ENCODE peak calls at places on chromosomes 11 and 22, in six cellular contexts. One of them, this sample, is unnamed. For H3K4me1, the result is how much of the 10 kb centered on the place peaks cover.

GRCh38 chr11:97893612-97894011 is 1127.1 kb upstream of the CNTN5 start:
- DNase-seq in Panc1: no peak
- DNase-seq in heart right ventricle: no peak
- DNase-seq in hepatocyte: no peak
- DNase-seq in BE2C: peak
- DNase-seq in uterus: no peak
- DNase-seq in this sample: no peak

GRCh38 chr11:1459219-1459575 is 27.4 kb downstream of the MOB2 start:
- DNase-seq in heart right ventricle: no peak
- DNase-seq in hepatocyte: no peak
- DNase-seq in Panc1: no peak
- DNase-seq in uterus: no peak
- DNase-seq in BE2C: no peak
- DNase-seq in this sample: no peak

GRCh38 chr11:47010192-47010591 is 73.6 kb downstream of the CSTPP1 start:
- DNase-seq in heart right ventricle: no peak
- DNase-seq in BE2C: no peak
- DNase-seq in Panc1: no peak
- DNase-seq in uterus: peak
- DNase-seq in hepatocyte: no peak
- DNase-seq in this sample: no peak

GRCh38 chr11:118194835-118195627 is 18.6 kb upstream of the SCN2B start:
- DNase-seq in BE2C: no peak
- DNase-seq in Panc1: no peak
- DNase-seq in hepatocyte: peak
- DNase-seq in uterus: peak
- DNase-seq in heart right ventricle: peak
- DNase-seq in this sample: peak

GRCh38 chr11:45178223-45178622 is 31.8 kb downstream of the PRDM11 start:
- DNase-seq in BE2C: no peak
- DNase-seq in Panc1: no peak
- DNase-seq in heart right ventricle: no peak
- DNase-seq in uterus: no peak
- DNase-seq in hepatocyte: no peak
- DNase-seq in this sample: no peak

GRCh38 chr22:35524966-35525686 is 15.5 kb upstream of the RASD2 start:
- DNase-seq in heart right ventricle: peak
- DNase-seq in hepatocyte: peak
- DNase-seq in uterus: peak
- DNase-seq in BE2C: peak
- DNase-seq in Panc1: no peak
- DNase-seq in this sample: no peak

GRCh38 chr22:17243524-17243923 is 24.3 kb upstream of the ADA2 start:
- DNase-seq in uterus: no peak
- DNase-seq in Panc1: no peak
- DNase-seq in hepatocyte: peak
- DNase-seq in heart right ventricle: no peak
- DNase-seq in BE2C: no peak
- DNase-seq in this sample: no peak

GRCh38 chr11:62508336-62509058 is 38.1 kb downstream of the AHNAK start:
- DNase-seq in Panc1: peak
- DNase-seq in hepatocyte: peak
- DNase-seq in BE2C: peak
- DNase-seq in uterus: peak
- DNase-seq in heart right ventricle: peak
- DNase-seq in this sample: peak

GRCh38 chr22:33110562-33111163 is 52.5 kb upstream of the SYN3 start:
- DNase-seq in hepatocyte: no peak
- DNase-seq in heart right ventricle: no peak
- DNase-seq in uterus: no peak
- DNase-seq in Panc1: no peak
- DNase-seq in BE2C: no peak
- DNase-seq in this sample: no peak

GRCh38 chr11:95266751-95267374 is 35.9 kb upstream of the SESN3 start:
- DNase-seq in BE2C: no peak
- DNase-seq in heart right ventricle: no peak
- DNase-seq in Panc1: no peak
- DNase-seq in hepatocyte: no peak
- DNase-seq in uterus: peak
- DNase-seq in this sample: no peak

GRCh38 chr11:125141686-125142535 is 22.6 kb upstream of the PKNOX2 start:
- DNase-seq in BE2C: peak
- DNase-seq in hepatocyte: peak
- DNase-seq in uterus: no peak
- DNase-seq in Panc1: peak
- DNase-seq in heart right ventricle: peak
- DNase-seq in this sample: peak

GRCh38 chr22:31692186-31692886 is 30.3 kb upstream of the PISD start:
- DNase-seq in heart right ventricle: no peak
- DNase-seq in BE2C: no peak
- DNase-seq in hepatocyte: no peak
- DNase-seq in uterus: no peak
- DNase-seq in Panc1: no peak
- DNase-seq in this sample: no peak

GRCh38 chr22:20226760-20227350 is 41.3 kb downstream of the RTN4R start:
- DNase-seq in BE2C: no peak
- DNase-seq in Panc1: no peak
- DNase-seq in hepatocyte: no peak
- DNase-seq in heart right ventricle: no peak
- DNase-seq in uterus: no peak
- DNase-seq in this sample: no peak

GRCh38 chr11:121058941-121059340 is 35.0 kb downstream of the TBCEL start:
- DNase-seq in BE2C: no peak
- DNase-seq in Panc1: no peak
- DNase-seq in uterus: no peak
- DNase-seq in hepatocyte: no peak
- DNase-seq in heart right ventricle: no peak
- DNase-seq in this sample: no peak

GRCh38 chr11:45110562-45110961 is 35.9 kb upstream of the PRDM11 start:
- DNase-seq in Panc1: no peak
- DNase-seq in hepatocyte: peak
- DNase-seq in uterus: peak
- DNase-seq in heart right ventricle: no peak
- DNase-seq in BE2C: peak
- DNase-seq in this sample: no peak

GRCh38 chr22:17890245-17890671 is 116.0 kb upstream of the BID start:
- DNase-seq in heart right ventricle: no peak
- DNase-seq in BE2C: no peak
- DNase-seq in Panc1: no peak
- DNase-seq in uterus: no peak
- DNase-seq in hepatocyte: peak
- DNase-seq in this sample: no peak

GRCh38 chr11:114215871-114216803 is 80.1 kb upstream of the NNMT start:
- DNase-seq in Panc1: no peak
- DNase-seq in uterus: no peak
- DNase-seq in hepatocyte: peak
- DNase-seq in BE2C: no peak
- DNase-seq in heart right ventricle: no peak
- DNase-seq in this sample: no peak

GRCh38 chr22:48919187-48919590 is 908.5 kb downstream of the BRD1 start:
- DNase-seq in heart right ventricle: no peak
- DNase-seq in hepatocyte: no peak
- DNase-seq in uterus: no peak
- DNase-seq in Panc1: no peak
- DNase-seq in BE2C: no peak
- DNase-seq in this sample: no peak

GRCh38 chr11:17386331-17387084 is 2.0 kb downstream of the KCNJ11 start:
- DNase-seq in BE2C: peak
- DNase-seq in hepatocyte: peak
- DNase-seq in heart right ventricle: peak
- DNase-seq in uterus: peak
- DNase-seq in Panc1: no peak
- DNase-seq in this sample: no peak

GRCh38 chr22:23243859-23244689 is 63.8 kb downstream of the BCR start:
- DNase-seq in uterus: no peak
- DNase-seq in heart right ventricle: no peak
- DNase-seq in BE2C: no peak
- DNase-seq in Panc1: no peak
- DNase-seq in hepatocyte: no peak
- DNase-seq in this sample: no peak

GRCh38 chr22:23243006-23243573 is 62.8 kb downstream of the BCR start:
- DNase-seq in hepatocyte: peak
- DNase-seq in heart right ventricle: no peak
- DNase-seq in BE2C: no peak
- DNase-seq in Panc1: no peak
- DNase-seq in uterus: no peak
- DNase-seq in this sample: no peak

GRCh38 chr22:23241562-23242472 is 61.5 kb downstream of the BCR start:
- DNase-seq in heart right ventricle: no peak
- DNase-seq in uterus: no peak
- DNase-seq in hepatocyte: no peak
- DNase-seq in BE2C: no peak
- DNase-seq in Panc1: no peak
- DNase-seq in this sample: no peak

GRCh38 chr22:23240639-23241389 is 60.5 kb downstream of the BCR start:
- DNase-seq in hepatocyte: no peak
- DNase-seq in BE2C: no peak
- DNase-seq in uterus: no peak
- DNase-seq in Panc1: no peak
- DNase-seq in heart right ventricle: no peak
- DNase-seq in this sample: no peak

GRCh38 chr22:23242473-23243001 is 62.2 kb downstream of the BCR start:
- DNase-seq in Panc1: no peak
- DNase-seq in uterus: no peak
- DNase-seq in hepatocyte: peak
- DNase-seq in BE2C: no peak
- DNase-seq in heart right ventricle: no peak
- DNase-seq in this sample: no peak
- H3K4me1 ChIP-seq in Panc1: under half
- H3K4me1 ChIP-seq in uterus: under half
- H3K4me1 ChIP-seq in hepatocyte: half or more
- H3K4me1 ChIP-seq in BE2C: under half
- H3K4me1 ChIP-seq in heart right ventricle: under half
- H3K4me1 ChIP-seq in this sample: under half

GRCh38 chr11:39374963-39375698 is 2084.3 kb downstream of the LRRC4C start:
- DNase-seq in uterus: no peak
- DNase-seq in hepatocyte: peak
- DNase-seq in BE2C: no peak
- DNase-seq in Panc1: peak
- DNase-seq in heart right ventricle: no peak
- DNase-seq in this sample: no peak
- TF ChIP-seq CTCF in uterus: no peak
- TF ChIP-seq CTCF in hepatocyte: peak
- TF ChIP-seq CTCF in BE2C: peak
- TF ChIP-seq CTCF in Panc1: peak
- TF ChIP-seq CTCF in heart right ventricle: peak
- TF ChIP-seq CTCF in this sample: peak

GRCh38 chr11:115325523-115325922 is 178.7 kb downstream of the CADM1 start:
- DNase-seq in hepatocyte: no peak
- DNase-seq in heart right ventricle: no peak
- DNase-seq in Panc1: no peak
- DNase-seq in BE2C: no peak
- DNase-seq in uterus: no peak
- DNase-seq in this sample: no peak
- H3K4me1 ChIP-seq in hepatocyte: under half
- H3K4me1 ChIP-seq in heart right ventricle: under half
- H3K4me1 ChIP-seq in Panc1: under half
- H3K4me1 ChIP-seq in BE2C: under half
- H3K4me1 ChIP-seq in uterus: under half
- H3K4me1 ChIP-seq in this sample: under half

DNA sequence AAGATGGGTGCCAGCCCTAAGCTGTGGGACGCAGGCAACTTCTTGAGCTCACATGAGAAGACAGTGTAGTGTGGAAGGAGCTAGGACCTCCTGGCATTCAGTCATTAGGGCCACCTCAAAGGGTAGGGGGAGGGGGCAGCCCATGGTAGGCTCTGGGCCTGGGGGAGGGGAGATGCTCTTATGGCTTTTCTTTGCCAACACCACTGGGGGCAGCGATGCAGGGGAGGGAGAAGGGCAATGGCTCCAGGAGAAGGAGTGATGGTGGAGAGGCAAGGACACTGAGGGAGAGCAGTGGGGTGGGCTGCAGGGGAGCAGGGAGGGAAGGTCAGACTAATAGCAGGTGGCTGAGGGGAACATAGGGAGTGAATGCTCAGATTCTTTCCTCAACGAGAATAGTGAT is 63.3 kb upstream of the SUSD2 start:
- DNase-seq in Panc1: no peak
- DNase-seq in BE2C: peak
- DNase-seq in hepatocyte: no peak
- DNase-seq in heart right ventricle: no peak
- DNase-seq in uterus: no peak
- DNase-seq in this sample: no peak
- TF ChIP-seq CTCF in Panc1: no peak
- TF ChIP-seq CTCF in BE2C: peak
- TF ChIP-seq CTCF in hepatocyte: no peak
- TF ChIP-seq CTCF in heart right ventricle: no peak
- TF ChIP-seq CTCF in uterus: no peak
- TF ChIP-seq CTCF in this sample: no peak

DNA sequence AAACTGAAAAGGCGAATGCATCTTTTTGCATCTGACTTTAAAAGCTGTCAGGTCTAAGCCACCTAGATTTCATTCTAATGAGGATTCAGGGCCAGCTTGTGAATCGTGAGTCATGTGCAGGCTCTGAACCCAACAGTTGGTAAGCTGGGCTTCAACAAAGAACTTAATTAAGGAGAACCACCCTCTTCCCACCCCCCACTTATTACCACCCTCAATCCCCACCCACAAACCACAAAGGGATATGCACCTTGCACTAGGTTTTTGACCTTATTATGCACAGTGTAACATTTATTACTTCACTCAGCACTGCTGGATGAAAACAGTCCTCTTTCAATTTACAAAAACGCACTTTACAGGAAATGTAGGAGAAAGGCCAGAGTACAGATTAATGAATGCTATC is 94.1 kb upstream of the LIN7C start:
- DNase-seq in BE2C: no peak
- DNase-seq in Panc1: no peak
- DNase-seq in uterus: no peak
- DNase-seq in hepatocyte: no peak
- DNase-seq in heart right ventricle: no peak
- DNase-seq in this sample: no peak
- H3K4me1 ChIP-seq in BE2C: under half
- H3K4me1 ChIP-seq in Panc1: under half
- H3K4me1 ChIP-seq in uterus: under half
- H3K4me1 ChIP-seq in hepatocyte: under half
- H3K4me1 ChIP-seq in heart right ventricle: under half
- H3K4me1 ChIP-seq in this sample: under half

DNA sequence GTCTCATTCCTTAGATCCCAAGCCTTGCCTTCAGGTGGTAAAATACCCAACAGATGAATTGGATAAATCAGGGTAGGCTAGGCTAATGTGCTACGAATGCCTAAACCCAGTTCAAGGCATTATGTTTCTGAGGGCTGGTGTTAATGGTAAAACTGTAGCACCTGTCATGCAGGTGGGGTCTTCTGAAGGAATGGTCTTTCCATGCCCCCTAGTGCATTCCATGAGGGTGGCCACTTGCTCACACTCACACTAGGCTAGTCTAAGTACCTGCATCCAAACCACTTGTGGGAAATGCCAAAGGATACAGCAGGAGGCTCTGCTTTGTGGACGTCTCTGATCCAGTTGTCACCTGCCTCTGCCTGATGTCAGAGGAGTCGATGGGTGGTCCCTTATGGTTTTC is 24.2 kb upstream of the UCP3 start:
- DNase-seq in Panc1: no peak
- DNase-seq in uterus: no peak
- DNase-seq in BE2C: no peak
- DNase-seq in hepatocyte: no peak
- DNase-seq in heart right ventricle: no peak
- DNase-seq in this sample: no peak
- TF ChIP-seq CTCF in Panc1: no peak
- TF ChIP-seq CTCF in uterus: no peak
- TF ChIP-seq CTCF in BE2C: no peak
- TF ChIP-seq CTCF in hepatocyte: no peak
- TF ChIP-seq CTCF in heart right ventricle: no peak
- TF ChIP-seq CTCF in this sample: no peak